ENCODE peak calls at places on chromosomes 7 and 10, in eight cellular contexts. One of them, this sample, is unnamed.

GRCh38 chr10:112246-112645 is 23.0 kb upstream of the ZMYND11 start:
- DNase-seq in Kasumi-1: no peak
- DNase-seq in ELR: peak
- DNase-seq in DMS79 treated with DMSO at 0.1 percent for 48 hours: peak
- DNase-seq in NCI-H1092 treated with DMSO at 0.1 percent for 48 hours: no peak
- DNase-seq in spleen: no peak
- DNase-seq in fibroblast of villous mesenchyme: no peak
- DNase-seq in CD4-positive, CD25-positive, alpha-beta regulatory T cell: no peak
- DNase-seq in this sample: no peak

GRCh38 chr10:97479939-97480338 is 18.3 kb downstream of the MMS19 start:
- DNase-seq in CD4-positive, CD25-positive, alpha-beta regulatory T cell: no peak
- DNase-seq in DMS79 treated with DMSO at 0.1 percent for 48 hours: no peak
- DNase-seq in fibroblast of villous mesenchyme: no peak
- DNase-seq in Kasumi-1: no peak
- DNase-seq in ELR: peak
- DNase-seq in spleen: no peak
- DNase-seq in NCI-H1092 treated with DMSO at 0.1 percent for 48 hours: no peak
- DNase-seq in this sample: no peak

GRCh38 chr10:3584926-3585784 is 199.9 kb downstream of the KLF6 start:
- DNase-seq in NCI-H1092 treated with DMSO at 0.1 percent for 48 hours: no peak
- DNase-seq in DMS79 treated with DMSO at 0.1 percent for 48 hours: no peak
- DNase-seq in fibroblast of villous mesenchyme: no peak
- DNase-seq in CD4-positive, CD25-positive, alpha-beta regulatory T cell: no peak
- DNase-seq in Kasumi-1: no peak
- DNase-seq in spleen: no peak
- DNase-seq in ELR: no peak
- DNase-seq in this sample: no peak

GRCh38 chr10:90857635-90858488 is at the start of gene HTR7:
- DNase-seq in spleen: peak
- DNase-seq in NCI-H1092 treated with DMSO at 0.1 percent for 48 hours: peak
- DNase-seq in DMS79 treated with DMSO at 0.1 percent for 48 hours: no peak
- DNase-seq in fibroblast of villous mesenchyme: peak
- DNase-seq in Kasumi-1: peak
- DNase-seq in ELR: peak
- DNase-seq in CD4-positive, CD25-positive, alpha-beta regulatory T cell: peak
- DNase-seq in this sample: peak

GRCh38 chr7:76232698-76233097 is 31.0 kb downstream of the SRRM3 start:
- DNase-seq in CD4-positive, CD25-positive, alpha-beta regulatory T cell: no peak
- DNase-seq in fibroblast of villous mesenchyme: no peak
- DNase-seq in NCI-H1092 treated with DMSO at 0.1 percent for 48 hours: no peak
- DNase-seq in spleen: no peak
- DNase-seq in Kasumi-1: no peak
- DNase-seq in DMS79 treated with DMSO at 0.1 percent for 48 hours: no peak
- DNase-seq in ELR: no peak
- DNase-seq in this sample: no peak

GRCh38 chr10:68955414-68955785 is 570 bp upstream of the DDX21 start:
- DNase-seq in Kasumi-1: no peak
- DNase-seq in NCI-H1092 treated with DMSO at 0.1 percent for 48 hours: peak
- DNase-seq in fibroblast of villous mesenchyme: no peak
- DNase-seq in CD4-positive, CD25-positive, alpha-beta regulatory T cell: no peak
- DNase-seq in DMS79 treated with DMSO at 0.1 percent for 48 hours: no peak
- DNase-seq in ELR: no peak
- DNase-seq in spleen: no peak
- DNase-seq in this sample: no peak

GRCh38 chr7:2165610-2166594 is 66.8 kb downstream of the MAD1L1 start:
- DNase-seq in fibroblast of villous mesenchyme: no peak
- DNase-seq in spleen: no peak
- DNase-seq in ELR: no peak
- DNase-seq in NCI-H1092 treated with DMSO at 0.1 percent for 48 hours: no peak
- DNase-seq in Kasumi-1: no peak
- DNase-seq in DMS79 treated with DMSO at 0.1 percent for 48 hours: no peak
- DNase-seq in CD4-positive, CD25-positive, alpha-beta regulatory T cell: no peak
- DNase-seq in this sample: no peak

GRCh38 chr10:111999915-112000302 is 183.7 kb downstream of the GPAM start:
- DNase-seq in NCI-H1092 treated with DMSO at 0.1 percent for 48 hours: no peak
- DNase-seq in spleen: no peak
- DNase-seq in Kasumi-1: no peak
- DNase-seq in fibroblast of villous mesenchyme: no peak
- DNase-seq in ELR: no peak
- DNase-seq in DMS79 treated with DMSO at 0.1 percent for 48 hours: no peak
- DNase-seq in CD4-positive, CD25-positive, alpha-beta regulatory T cell: no peak
- DNase-seq in this sample: no peak

GRCh38 chr10:58898854-58899573 is 277.4 kb upstream of the PHYHIPL start:
- DNase-seq in fibroblast of villous mesenchyme: no peak
- DNase-seq in spleen: no peak
- DNase-seq in NCI-H1092 treated with DMSO at 0.1 percent for 48 hours: no peak
- DNase-seq in Kasumi-1: no peak
- DNase-seq in ELR: no peak
- DNase-seq in CD4-positive, CD25-positive, alpha-beta regulatory T cell: no peak
- DNase-seq in DMS79 treated with DMSO at 0.1 percent for 48 hours: no peak
- DNase-seq in this sample: no peak

GRCh38 chr10:117663750-117664149 is 121.2 kb downstream of the EMX2 start:
- DNase-seq in spleen: no peak
- DNase-seq in CD4-positive, CD25-positive, alpha-beta regulatory T cell: no peak
- DNase-seq in NCI-H1092 treated with DMSO at 0.1 percent for 48 hours: no peak
- DNase-seq in DMS79 treated with DMSO at 0.1 percent for 48 hours: no peak
- DNase-seq in Kasumi-1: no peak
- DNase-seq in fibroblast of villous mesenchyme: peak
- DNase-seq in ELR: peak
- DNase-seq in this sample: no peak

GRCh38 chr7:69962856-69963149 is 364.5 kb downstream of the AUTS2 start:
- DNase-seq in NCI-H1092 treated with DMSO at 0.1 percent for 48 hours: no peak
- DNase-seq in ELR: no peak
- DNase-seq in Kasumi-1: no peak
- DNase-seq in DMS79 treated with DMSO at 0.1 percent for 48 hours: peak
- DNase-seq in CD4-positive, CD25-positive, alpha-beta regulatory T cell: no peak
- DNase-seq in spleen: no peak
- DNase-seq in fibroblast of villous mesenchyme: no peak
- DNase-seq in this sample: no peak

GRCh38 chr7:121985476-121985875 is 112.5 kb downstream of the PTPRZ1 start:
- DNase-seq in Kasumi-1: no peak
- DNase-seq in spleen: no peak
- DNase-seq in NCI-H1092 treated with DMSO at 0.1 percent for 48 hours: no peak
- DNase-seq in DMS79 treated with DMSO at 0.1 percent for 48 hours: no peak
- DNase-seq in CD4-positive, CD25-positive, alpha-beta regulatory T cell: no peak
- DNase-seq in fibroblast of villous mesenchyme: no peak
- DNase-seq in ELR: peak
- DNase-seq in this sample: no peak

GRCh38 chr7:95927781-95928180 is 155.4 kb downstream of the DYNC1I1 start:
- DNase-seq in NCI-H1092 treated with DMSO at 0.1 percent for 48 hours: peak
- DNase-seq in fibroblast of villous mesenchyme: no peak
- DNase-seq in ELR: no peak
- DNase-seq in CD4-positive, CD25-positive, alpha-beta regulatory T cell: no peak
- DNase-seq in DMS79 treated with DMSO at 0.1 percent for 48 hours: no peak
- DNase-seq in Kasumi-1: no peak
- DNase-seq in spleen: no peak
- DNase-seq in this sample: peak